ENCODE peak calls at places on chromosome 12, in five cellular contexts. One of them, this sample, is unnamed.

GRCh38 chr12:103241184-103241583 is 254.6 kb downstream of the C12orf42 start:
- DNase-seq in Caco-2: no peak
- DNase-seq in uterus: no peak
- DNase-seq in cardiac muscle cell: no peak
- DNase-seq in IMR-90: no peak
- DNase-seq in this sample: no peak

GRCh38 chr12:88308825-88309224 is 166.7 kb downstream of the TMTC3 start:
- DNase-seq in Caco-2: no peak
- DNase-seq in uterus: no peak
- DNase-seq in cardiac muscle cell: peak; percentile 90
- DNase-seq in IMR-90: peak; percentile 95
- DNase-seq in this sample: no peak

GRCh38 chr12:3777206-3777809 is 24.4 kb upstream of the CRACR2A start:
- DNase-seq in Caco-2: peak; percentile 59
- DNase-seq in uterus: no peak
- DNase-seq in cardiac muscle cell: peak; percentile 60
- DNase-seq in IMR-90: peak; percentile 43
- DNase-seq in this sample: peak; percentile 48

GRCh38 chr12:108553799-108554198 is 7.2 kb downstream of the SART3 start:
- DNase-seq in Caco-2: no peak
- DNase-seq in uterus: no peak
- DNase-seq in cardiac muscle cell: no peak
- DNase-seq in IMR-90: no peak
- DNase-seq in this sample: no peak

GRCh38 chr12:116202433-116202832 is 75.1 kb downstream of the MED13L start:
- DNase-seq in Caco-2: no peak
- DNase-seq in uterus: no peak
- DNase-seq in cardiac muscle cell: no peak
- DNase-seq in IMR-90: no peak
- DNase-seq in this sample: no peak

GRCh38 chr12:80140005-80140404 is 40.7 kb downstream of the OTOGL start:
- DNase-seq in Caco-2: no peak
- DNase-seq in uterus: no peak
- DNase-seq in cardiac muscle cell: no peak
- DNase-seq in IMR-90: no peak
- DNase-seq in this sample: no peak

GRCh38 chr12:77189463-77189862 is 124.1 kb upstream of the E2F7 start:
- DNase-seq in Caco-2: no peak
- DNase-seq in uterus: no peak
- DNase-seq in cardiac muscle cell: peak; percentile 55
- DNase-seq in IMR-90: peak; percentile 80
- DNase-seq in this sample: no peak

GRCh38 chr12:22046968-22047390 is 961 bp downstream of the CMAS start:
- DNase-seq in Caco-2: no peak
- DNase-seq in uterus: no peak
- DNase-seq in cardiac muscle cell: peak; percentile 3
- DNase-seq in IMR-90: peak; percentile 34
- DNase-seq in this sample: peak; percentile 91

GRCh38 chr12:11022520-11022919 is at the start of gene TAS2R19:
- DNase-seq in Caco-2: no peak
- DNase-seq in uterus: no peak
- DNase-seq in cardiac muscle cell: no peak
- DNase-seq in IMR-90: no peak
- DNase-seq in this sample: no peak

GRCh38 chr12:132218915-132219314 is 74.7 kb downstream of the NOC4L start:
- DNase-seq in Caco-2: peak; percentile 67
- DNase-seq in uterus: no peak
- DNase-seq in cardiac muscle cell: no peak
- DNase-seq in IMR-90: no peak
- DNase-seq in this sample: peak; percentile 19

GRCh38 chr12:8554451-8555195 is 13.9 kb upstream of the CLEC4E start:
- DNase-seq in Caco-2: no peak
- DNase-seq in uterus: no peak
- DNase-seq in cardiac muscle cell: peak; percentile 39
- DNase-seq in IMR-90: peak; percentile 1
- DNase-seq in this sample: peak; percentile 16

GRCh38 chr12:124599074-124599999 is 31.9 kb upstream of the NCOR2 start:
- DNase-seq in Caco-2: no peak
- DNase-seq in uterus: no peak
- DNase-seq in cardiac muscle cell: peak; percentile 67
- DNase-seq in IMR-90: peak; percentile 45
- DNase-seq in this sample: no peak

GRCh38 chr12:105523164-105524057 is 192.9 kb downstream of the C12orf75 start:
- DNase-seq in Caco-2: no peak
- DNase-seq in uterus: peak; percentile 73
- DNase-seq in cardiac muscle cell: peak; percentile 93
- DNase-seq in IMR-90: peak; percentile 86
- DNase-seq in this sample: no peak

GRCh38 chr12:32558941-32559340 is 120.2 kb upstream of the DNM1L start:
- DNase-seq in Caco-2: no peak
- DNase-seq in uterus: no peak
- DNase-seq in cardiac muscle cell: no peak
- DNase-seq in IMR-90: peak; percentile 67
- DNase-seq in this sample: no peak

GRCh38 chr12:32705783-32706182 is 26.7 kb downstream of the DNM1L start:
- DNase-seq in Caco-2: no peak
- DNase-seq in uterus: no peak
- DNase-seq in cardiac muscle cell: no peak
- DNase-seq in IMR-90: no peak
- DNase-seq in this sample: no peak

GRCh38 chr12:116529048-116529447 is 30.1 kb upstream of the MAP1LC3B2 start:
- DNase-seq in Caco-2: peak; percentile 54
- DNase-seq in uterus: peak; percentile 86
- DNase-seq in cardiac muscle cell: peak; percentile 65
- DNase-seq in IMR-90: peak; percentile 59
- DNase-seq in this sample: no peak

GRCh38 chr12:46390881-46391280 is 18.3 kb upstream of the SLC38A2 start:
- DNase-seq in Caco-2: no peak
- DNase-seq in uterus: no peak
- DNase-seq in cardiac muscle cell: no peak
- DNase-seq in IMR-90: no peak
- DNase-seq in this sample: no peak

GRCh38 chr12:55696141-55696540 is 11.6 kb downstream of the ITGA7 start:
- DNase-seq in Caco-2: no peak
- DNase-seq in uterus: peak; percentile 2
- DNase-seq in cardiac muscle cell: no peak
- DNase-seq in IMR-90: no peak
- DNase-seq in this sample: no peak

GRCh38 chr12:112705037-112705632 is 86.4 kb upstream of the RPH3A start:
- DNase-seq in Caco-2: no peak
- DNase-seq in uterus: no peak
- DNase-seq in cardiac muscle cell: no peak
- DNase-seq in IMR-90: no peak
- DNase-seq in this sample: no peak

GRCh38 chr12:124835652-124836410 is 27.8 kb downstream of the SCARB1 start:
- DNase-seq in Caco-2: no peak
- DNase-seq in uterus: no peak
- DNase-seq in cardiac muscle cell: no peak
- DNase-seq in IMR-90: no peak
- DNase-seq in this sample: no peak

GRCh38 chr12:57770734-57771133 is 1.2 kb downstream of the METTL1 start:
- DNase-seq in Caco-2: no peak
- DNase-seq in uterus: no peak
- DNase-seq in cardiac muscle cell: no peak
- DNase-seq in IMR-90: no peak
- DNase-seq in this sample: no peak

GRCh38 chr12:9642606-9643270 is 26.8 kb upstream of the CLEC2D start:
- DNase-seq in Caco-2: no peak
- DNase-seq in uterus: no peak
- DNase-seq in cardiac muscle cell: no peak
- DNase-seq in IMR-90: no peak
- DNase-seq in this sample: no peak

GRCh38 chr12:9648701-9649531 is 20.6 kb upstream of the CLEC2D start:
- DNase-seq in Caco-2: no peak
- DNase-seq in uterus: no peak
- DNase-seq in cardiac muscle cell: no peak
- DNase-seq in IMR-90: peak; percentile 13
- DNase-seq in this sample: no peak

GRCh38 chr12:9649532-9649940 is 20.0 kb upstream of the CLEC2D start:
- DNase-seq in Caco-2: no peak
- DNase-seq in uterus: no peak
- DNase-seq in cardiac muscle cell: no peak
- DNase-seq in IMR-90: no peak
- DNase-seq in this sample: no peak

GRCh38 chr12:9647825-9648700 is 21.4 kb upstream of the CLEC2D start:
- DNase-seq in Caco-2: peak; percentile 94
- DNase-seq in uterus: peak; percentile 79
- DNase-seq in cardiac muscle cell: peak; percentile 90
- DNase-seq in IMR-90: peak; percentile 69
- DNase-seq in this sample: peak; percentile 78

DNA sequence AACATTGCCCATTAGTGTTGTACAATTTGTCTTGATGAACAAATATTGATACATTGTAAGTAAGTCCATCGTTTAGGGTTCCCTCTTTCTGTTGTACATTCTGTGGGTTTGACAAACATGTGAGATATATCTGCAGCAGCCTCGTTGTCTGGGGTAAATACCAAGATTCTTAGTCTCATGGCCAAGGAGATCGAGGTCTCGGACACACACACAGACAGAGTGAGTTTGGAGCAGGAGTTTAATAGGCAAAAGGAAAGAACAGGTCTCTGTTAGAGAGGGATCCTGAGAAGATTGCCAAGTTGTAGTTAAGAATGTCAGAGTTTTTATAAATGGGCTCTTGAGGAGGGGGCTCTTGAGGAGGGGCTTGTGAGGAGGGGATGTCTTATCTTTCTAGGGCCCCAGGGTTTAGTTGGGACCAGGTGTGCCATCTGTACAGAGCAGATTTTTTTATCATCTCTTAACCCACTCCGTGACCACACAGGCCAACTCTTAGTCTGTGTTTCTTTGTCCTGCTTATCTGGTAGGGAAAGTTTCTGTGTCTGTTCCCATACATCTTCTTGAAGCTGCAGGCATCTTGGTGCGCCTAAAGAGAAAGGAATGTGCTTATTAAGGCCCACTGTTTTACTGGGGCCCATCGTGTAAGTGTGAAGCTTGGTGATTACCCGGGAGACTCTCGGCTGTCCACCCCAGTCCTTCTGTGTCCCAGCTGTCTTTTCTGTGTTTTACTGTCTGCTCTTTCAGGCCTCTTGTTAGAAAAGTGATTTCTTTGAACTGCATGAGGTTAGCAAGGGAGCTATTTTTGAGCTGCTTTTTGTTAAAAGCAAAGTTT is 22.5 kb upstream of the CLEC2D start:
- DNase-seq in Caco-2: peak; percentile 28
- DNase-seq in uterus: no peak
- DNase-seq in cardiac muscle cell: peak; percentile 50
- DNase-seq in IMR-90: peak; percentile 56
- DNase-seq in this sample: no peak
- H3K4me3 ChIP-seq in Caco-2: peak overlapping the region; percentile 51
- H3K4me3 ChIP-seq in uterus: peak overlapping the region; percentile 47
- H3K4me3 ChIP-seq in cardiac muscle cell: peak overlapping the region; percentile 55
- H3K4me3 ChIP-seq in IMR-90: no peak overlapping the region
- H3K4me3 ChIP-seq in this sample: peak overlapping the region; percentile 67

GRCh38 chr12:4938900-4939299 is 29.2 kb downstream of the KCNA1 start:
- DNase-seq in Caco-2: no peak
- DNase-seq in uterus: no peak
- DNase-seq in cardiac muscle cell: no peak
- DNase-seq in IMR-90: no peak
- DNase-seq in this sample: no peak

GRCh38 chr12:4943938-4944284 is 34.2 kb downstream of the KCNA1 start:
- DNase-seq in Caco-2: no peak
- DNase-seq in uterus: no peak
- DNase-seq in cardiac muscle cell: no peak
- DNase-seq in IMR-90: no peak
- DNase-seq in this sample: no peak

GRCh38 chr12:4947297-4947696 is 37.6 kb downstream of the KCNA1 start:
- DNase-seq in Caco-2: no peak
- DNase-seq in uterus: no peak
- DNase-seq in cardiac muscle cell: no peak
- DNase-seq in IMR-90: no peak
- DNase-seq in this sample: no peak

GRCh38 chr12:4939418-4940023 is 29.8 kb downstream of the KCNA1 start:
- DNase-seq in Caco-2: peak; percentile 8
- DNase-seq in uterus: no peak
- DNase-seq in cardiac muscle cell: no peak
- DNase-seq in IMR-90: no peak
- DNase-seq in this sample: no peak

GRCh38 chr12:4943067-4943937 is 33.6 kb downstream of the KCNA1 start:
- DNase-seq in Caco-2: no peak
- DNase-seq in uterus: no peak
- DNase-seq in cardiac muscle cell: no peak
- DNase-seq in IMR-90: no peak
- DNase-seq in this sample: no peak
- H3K27me3 ChIP-seq in Caco-2: peaks cover 2% of the 10 kb centered on the region
- H3K27me3 ChIP-seq in uterus: no peaks in the 10 kb centered on the region
- H3K27me3 ChIP-seq in cardiac muscle cell: no peaks in the 10 kb centered on the region
- H3K27me3 ChIP-seq in IMR-90: peaks cover 5% of the 10 kb centered on the region
- H3K27me3 ChIP-seq in this sample: peaks cover 11% of the 10 kb centered on the region

GRCh38 chr12:1532367-1532752 is 62.0 kb downstream of the FBXL14 start:
- DNase-seq in Caco-2: no peak
- DNase-seq in uterus: no peak
- DNase-seq in cardiac muscle cell: no peak
- DNase-seq in IMR-90: no peak
- DNase-seq in this sample: no peak

GRCh38 chr12:1533205-1533601 is 61.2 kb downstream of the FBXL14 start:
- DNase-seq in Caco-2: no peak
- DNase-seq in uterus: no peak
- DNase-seq in cardiac muscle cell: no peak
- DNase-seq in IMR-90: no peak
- DNase-seq in this sample: no peak

GRCh38 chr12:1533602-1534304 is 60.6 kb downstream of the FBXL14 start:
- DNase-seq in Caco-2: no peak
- DNase-seq in uterus: no peak
- DNase-seq in cardiac muscle cell: no peak
- DNase-seq in IMR-90: peak; percentile 43
- DNase-seq in this sample: no peak

GRCh38 chr12:1531654-1532366 is 62.6 kb downstream of the FBXL14 start:
- DNase-seq in Caco-2: no peak
- DNase-seq in uterus: no peak
- DNase-seq in cardiac muscle cell: no peak
- DNase-seq in IMR-90: no peak
- DNase-seq in this sample: no peak

GRCh38 chr12:1532796-1533195 is 61.6 kb downstream of the FBXL14 start:
- DNase-seq in Caco-2: no peak
- DNase-seq in uterus: no peak
- DNase-seq in cardiac muscle cell: no peak
- DNase-seq in IMR-90: no peak
- DNase-seq in this sample: no peak
- H3K4me3 ChIP-seq in Caco-2: no peak overlapping the region
- H3K4me3 ChIP-seq in uterus: no peak overlapping the region
- H3K4me3 ChIP-seq in cardiac muscle cell: peak overlapping the region; percentile 93
- H3K4me3 ChIP-seq in IMR-90: no peak overlapping the region
- H3K4me3 ChIP-seq in this sample: no peak overlapping the region

DNA sequence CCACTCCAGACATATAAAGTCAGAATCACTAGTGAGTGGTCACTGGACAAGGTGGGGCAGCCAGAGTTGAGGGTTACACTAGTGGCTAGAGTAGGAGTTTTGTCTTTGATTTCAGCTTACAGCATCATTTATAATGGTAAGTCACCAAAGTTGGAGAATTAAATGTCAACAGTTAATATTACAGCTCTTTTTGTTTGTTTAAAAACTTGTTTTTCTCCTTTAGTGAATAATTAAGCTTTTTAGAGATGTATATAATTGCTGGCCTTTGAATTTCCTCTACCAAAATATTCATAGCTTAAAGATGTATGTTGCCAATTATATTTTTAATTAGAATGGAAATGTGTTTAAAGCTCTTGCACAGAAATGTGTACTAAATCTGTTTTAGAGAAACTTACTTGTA is 92.0 kb downstream of the TBC1D30 start:
- DNase-seq in Caco-2: no peak
- DNase-seq in uterus: no peak
- DNase-seq in cardiac muscle cell: no peak
- DNase-seq in IMR-90: no peak
- DNase-seq in this sample: no peak
- H3K27me3 ChIP-seq in Caco-2: no peaks in the 10 kb centered on the region
- H3K27me3 ChIP-seq in uterus: no peaks in the 10 kb centered on the region
- H3K27me3 ChIP-seq in cardiac muscle cell: no peaks in the 10 kb centered on the region
- H3K27me3 ChIP-seq in IMR-90: peaks cover 30% of the 10 kb centered on the region
- H3K27me3 ChIP-seq in this sample: no peaks in the 10 kb centered on the region

GRCh38 chr12:121535150-121536057 is 45.4 kb downstream of the KDM2B start:
- DNase-seq in Caco-2: no peak
- DNase-seq in uterus: no peak
- DNase-seq in cardiac muscle cell: no peak
- DNase-seq in IMR-90: no peak
- DNase-seq in this sample: peak; percentile 85
- H3K4me3 ChIP-seq in Caco-2: no peak overlapping the region
- H3K4me3 ChIP-seq in uterus: peak overlapping the region; percentile 59
- H3K4me3 ChIP-seq in cardiac muscle cell: no peak overlapping the region
- H3K4me3 ChIP-seq in IMR-90: no peak overlapping the region
- H3K4me3 ChIP-seq in this sample: no peak overlapping the region

This sample was measured in small intestine.